ENCODE peak calls at places on chromosomes 2 and 18, in six cellular contexts. One of them, this sample, is unnamed. For H3K4me1, the result is how much of the 10 kb centered on the place peaks cover.

GRCh38 chr2:48250943-48251342 is 279.0 kb upstream of the STON1 start:
- DNase-seq in mesendoderm: no peak
- DNase-seq in IMR-90: peak
- DNase-seq in neuronal stem cell: no peak
- DNase-seq in H9: no peak
- DNase-seq in H1: no peak
- DNase-seq in this sample: peak

GRCh38 chr2:101655941-101656422 is 41.5 kb upstream of the MAP4K4 start:
- DNase-seq in mesendoderm: no peak
- DNase-seq in IMR-90: peak
- DNase-seq in neuronal stem cell: no peak
- DNase-seq in H9: no peak
- DNase-seq in H1: no peak
- DNase-seq in this sample: peak

GRCh38 chr2:12881952-12882351 is 165.2 kb downstream of the TRIB2 start:
- DNase-seq in mesendoderm: peak
- DNase-seq in IMR-90: no peak
- DNase-seq in neuronal stem cell: no peak
- DNase-seq in H9: no peak
- DNase-seq in H1: no peak
- DNase-seq in this sample: no peak

GRCh38 chr2:186755066-186755465 is 61.2 kb downstream of the FAM171B start:
- DNase-seq in mesendoderm: no peak
- DNase-seq in IMR-90: peak
- DNase-seq in neuronal stem cell: no peak
- DNase-seq in H9: no peak
- DNase-seq in H1: no peak
- DNase-seq in this sample: no peak

GRCh38 chr2:113406114-113406513 is 31.4 kb upstream of the ZNG1B start:
- DNase-seq in mesendoderm: peak
- DNase-seq in IMR-90: no peak
- DNase-seq in neuronal stem cell: no peak
- DNase-seq in H9: peak
- DNase-seq in H1: no peak
- DNase-seq in this sample: no peak

GRCh38 chr2:73987948-73988700 is 3.4 kb downstream of the TET3 start:
- DNase-seq in mesendoderm: no peak
- DNase-seq in IMR-90: no peak
- DNase-seq in neuronal stem cell: no peak
- DNase-seq in H9: no peak
- DNase-seq in H1: no peak
- DNase-seq in this sample: no peak

GRCh38 chr18:415627-416612 is 84.6 kb downstream of the COLEC12 start:
- DNase-seq in mesendoderm: no peak
- DNase-seq in IMR-90: peak
- DNase-seq in neuronal stem cell: no peak
- DNase-seq in H9: no peak
- DNase-seq in H1: no peak
- DNase-seq in this sample: peak

GRCh38 chr2:9373047-9373446 is 50.3 kb downstream of the ITGB1BP1 start:
- DNase-seq in mesendoderm: no peak
- DNase-seq in IMR-90: no peak
- DNase-seq in neuronal stem cell: no peak
- DNase-seq in H9: no peak
- DNase-seq in H1: no peak
- DNase-seq in this sample: no peak

GRCh38 chr2:240326886-240327285 is 108.6 kb upstream of the GPC1 start:
- DNase-seq in mesendoderm: no peak
- DNase-seq in IMR-90: no peak
- DNase-seq in neuronal stem cell: no peak
- DNase-seq in H9: no peak
- DNase-seq in H1: no peak
- DNase-seq in this sample: no peak

GRCh38 chr2:26890341-26891000 is 42.5 kb downstream of the DPYSL5 start:
- DNase-seq in mesendoderm: no peak
- DNase-seq in IMR-90: no peak
- DNase-seq in neuronal stem cell: no peak
- DNase-seq in H9: no peak
- DNase-seq in H1: no peak
- DNase-seq in this sample: no peak

GRCh38 chr18:57243624-57244179 is 96.8 kb downstream of the BOD1L2 start:
- DNase-seq in mesendoderm: no peak
- DNase-seq in IMR-90: no peak
- DNase-seq in neuronal stem cell: no peak
- DNase-seq in H9: no peak
- DNase-seq in H1: no peak
- DNase-seq in this sample: no peak

GRCh38 chr18:23238152-23238531 is 102.9 kb downstream of the CABLES1 start:
- DNase-seq in mesendoderm: no peak
- DNase-seq in IMR-90: peak
- DNase-seq in neuronal stem cell: no peak
- DNase-seq in H9: no peak
- DNase-seq in H1: no peak
- DNase-seq in this sample: peak

GRCh38 chr2:242056785-242057184 is 187.3 kb downstream of the RTP5 start:
- DNase-seq in mesendoderm: no peak
- DNase-seq in IMR-90: no peak
- DNase-seq in neuronal stem cell: no peak
- DNase-seq in H9: no peak
- DNase-seq in H1: no peak
- DNase-seq in this sample: no peak

GRCh38 chr2:183149489-183149888 is 25.2 kb downstream of the NUP35 start:
- DNase-seq in mesendoderm: peak
- DNase-seq in IMR-90: peak
- DNase-seq in neuronal stem cell: no peak
- DNase-seq in H9: no peak
- DNase-seq in H1: no peak
- DNase-seq in this sample: peak

GRCh38 chr2:238761802-238762373 is 86.0 kb upstream of the TWIST2 start:
- DNase-seq in mesendoderm: peak
- DNase-seq in IMR-90: peak
- DNase-seq in neuronal stem cell: peak
- DNase-seq in H9: peak
- DNase-seq in H1: no peak
- DNase-seq in this sample: peak

GRCh38 chr2:221268631-221269030 is 303.5 kb downstream of the EPHA4 start:
- DNase-seq in mesendoderm: no peak
- DNase-seq in IMR-90: no peak
- DNase-seq in neuronal stem cell: no peak
- DNase-seq in H9: no peak
- DNase-seq in H1: no peak
- DNase-seq in this sample: no peak

GRCh38 chr2:10471046-10471571 is 23.0 kb upstream of the ODC1 start:
- DNase-seq in mesendoderm: no peak
- DNase-seq in IMR-90: no peak
- DNase-seq in neuronal stem cell: no peak
- DNase-seq in H9: no peak
- DNase-seq in H1: no peak
- DNase-seq in this sample: no peak

GRCh38 chr2:120699292-120699691 is 36.4 kb upstream of the GLI2 start:
- DNase-seq in mesendoderm: peak
- DNase-seq in IMR-90: no peak
- DNase-seq in neuronal stem cell: no peak
- DNase-seq in H9: no peak
- DNase-seq in H1: no peak
- DNase-seq in this sample: no peak

GRCh38 chr2:217065695-217066405 is 206.0 kb upstream of the TNP1 start:
- DNase-seq in mesendoderm: no peak
- DNase-seq in IMR-90: peak
- DNase-seq in neuronal stem cell: no peak
- DNase-seq in H9: no peak
- DNase-seq in H1: no peak
- DNase-seq in this sample: peak

GRCh38 chr2:3302421-3302750 is 75.2 kb downstream of the EIPR1 start:
- DNase-seq in mesendoderm: no peak
- DNase-seq in IMR-90: no peak
- DNase-seq in neuronal stem cell: no peak
- DNase-seq in H9: no peak
- DNase-seq in H1: no peak
- DNase-seq in this sample: no peak

GRCh38 chr2:3303583-3304406 is 73.8 kb downstream of the EIPR1 start:
- DNase-seq in mesendoderm: peak
- DNase-seq in IMR-90: peak
- DNase-seq in neuronal stem cell: peak
- DNase-seq in H9: peak
- DNase-seq in H1: peak
- DNase-seq in this sample: peak

GRCh38 chr2:3301001-3301400 is 76.6 kb downstream of the EIPR1 start:
- DNase-seq in mesendoderm: no peak
- DNase-seq in IMR-90: peak
- DNase-seq in neuronal stem cell: no peak
- DNase-seq in H9: no peak
- DNase-seq in H1: no peak
- DNase-seq in this sample: no peak

GRCh38 chr2:3305431-3305830 is 72.2 kb downstream of the EIPR1 start:
- DNase-seq in mesendoderm: no peak
- DNase-seq in IMR-90: no peak
- DNase-seq in neuronal stem cell: no peak
- DNase-seq in H9: no peak
- DNase-seq in H1: no peak
- DNase-seq in this sample: no peak

GRCh38 chr2:3302751-3303582 is 74.7 kb downstream of the EIPR1 start:
- DNase-seq in mesendoderm: peak
- DNase-seq in IMR-90: no peak
- DNase-seq in neuronal stem cell: peak
- DNase-seq in H9: no peak
- DNase-seq in H1: no peak
- DNase-seq in this sample: no peak
- H4K8ac ChIP-seq in mesendoderm: no peak
- H4K8ac ChIP-seq in IMR-90: no peak
- H4K8ac ChIP-seq in neuronal stem cell: no peak
- H4K8ac ChIP-seq in H9: no peak
- H4K8ac ChIP-seq in H1: peak
- H4K8ac ChIP-seq in this sample: peak

GRCh38 chr2:213253162-213253561 is 31.1 kb upstream of the SPAG16 start:
- DNase-seq in mesendoderm: no peak
- DNase-seq in IMR-90: no peak
- DNase-seq in neuronal stem cell: no peak
- DNase-seq in H9: no peak
- DNase-seq in H1: no peak
- DNase-seq in this sample: no peak

GRCh38 chr2:213248637-213249036 is 35.6 kb upstream of the SPAG16 start:
- DNase-seq in mesendoderm: no peak
- DNase-seq in IMR-90: no peak
- DNase-seq in neuronal stem cell: no peak
- DNase-seq in H9: no peak
- DNase-seq in H1: no peak
- DNase-seq in this sample: no peak

GRCh38 chr2:213251618-213252017 is 32.6 kb upstream of the SPAG16 start:
- DNase-seq in mesendoderm: peak
- DNase-seq in IMR-90: peak
- DNase-seq in neuronal stem cell: peak
- DNase-seq in H9: no peak
- DNase-seq in H1: no peak
- DNase-seq in this sample: peak

GRCh38 chr2:213249502-213249901 is 34.8 kb upstream of the SPAG16 start:
- DNase-seq in mesendoderm: no peak
- DNase-seq in IMR-90: no peak
- DNase-seq in neuronal stem cell: no peak
- DNase-seq in H9: no peak
- DNase-seq in H1: no peak
- DNase-seq in this sample: no peak

GRCh38 chr2:213252206-213252605 is 32.1 kb upstream of the SPAG16 start:
- DNase-seq in mesendoderm: no peak
- DNase-seq in IMR-90: no peak
- DNase-seq in neuronal stem cell: peak
- DNase-seq in H9: no peak
- DNase-seq in H1: no peak
- DNase-seq in this sample: no peak
- H3K9ac ChIP-seq in mesendoderm: no peak
- H3K9ac ChIP-seq in IMR-90: no peak
- H3K9ac ChIP-seq in neuronal stem cell: no peak
- H3K9ac ChIP-seq in H9: no peak
- H3K9ac ChIP-seq in H1: no peak
- H3K9ac ChIP-seq in this sample: peak

GRCh38 chr2:144938308-144938709 is 418.4 kb upstream of the ZEB2 start:
- DNase-seq in mesendoderm: no peak
- DNase-seq in IMR-90: peak
- DNase-seq in neuronal stem cell: no peak
- DNase-seq in H9: no peak
- DNase-seq in H1: no peak
- DNase-seq in this sample: peak

GRCh38 chr2:144941743-144942488 is 422.0 kb upstream of the ZEB2 start:
- DNase-seq in mesendoderm: no peak
- DNase-seq in IMR-90: no peak
- DNase-seq in neuronal stem cell: no peak
- DNase-seq in H9: no peak
- DNase-seq in H1: no peak
- DNase-seq in this sample: peak

GRCh38 chr2:144937899-144938298 is 418.0 kb upstream of the ZEB2 start:
- DNase-seq in mesendoderm: no peak
- DNase-seq in IMR-90: no peak
- DNase-seq in neuronal stem cell: no peak
- DNase-seq in H9: no peak
- DNase-seq in H1: no peak
- DNase-seq in this sample: peak

GRCh38 chr2:144937066-144937465 is 417.1 kb upstream of the ZEB2 start:
- DNase-seq in mesendoderm: no peak
- DNase-seq in IMR-90: no peak
- DNase-seq in neuronal stem cell: no peak
- DNase-seq in H9: no peak
- DNase-seq in H1: no peak
- DNase-seq in this sample: no peak

GRCh38 chr2:144939590-144939989 is 419.7 kb upstream of the ZEB2 start:
- DNase-seq in mesendoderm: no peak
- DNase-seq in IMR-90: no peak
- DNase-seq in neuronal stem cell: no peak
- DNase-seq in H9: no peak
- DNase-seq in H1: no peak
- DNase-seq in this sample: peak
- H3K4me1 ChIP-seq in mesendoderm: under half
- H3K4me1 ChIP-seq in IMR-90: under half
- H3K4me1 ChIP-seq in neuronal stem cell: under half
- H3K4me1 ChIP-seq in H9: under half
- H3K4me1 ChIP-seq in H1: under half
- H3K4me1 ChIP-seq in this sample: under half

GRCh38 chr2:43032248-43032893 is 194.0 kb downstream of the ZFP36L2 start:
- DNase-seq in mesendoderm: no peak
- DNase-seq in IMR-90: no peak
- DNase-seq in neuronal stem cell: no peak
- DNase-seq in H9: no peak
- DNase-seq in H1: no peak
- DNase-seq in this sample: no peak

GRCh38 chr2:43030551-43031025 is 195.8 kb downstream of the ZFP36L2 start:
- DNase-seq in mesendoderm: no peak
- DNase-seq in IMR-90: no peak
- DNase-seq in neuronal stem cell: no peak
- DNase-seq in H9: no peak
- DNase-seq in H1: no peak
- DNase-seq in this sample: no peak

GRCh38 chr2:43032894-43033270 is 193.5 kb downstream of the ZFP36L2 start:
- DNase-seq in mesendoderm: no peak
- DNase-seq in IMR-90: no peak
- DNase-seq in neuronal stem cell: no peak
- DNase-seq in H9: no peak
- DNase-seq in H1: no peak
- DNase-seq in this sample: no peak

GRCh38 chr2:43033466-43034241 is 192.8 kb downstream of the ZFP36L2 start:
- DNase-seq in mesendoderm: no peak
- DNase-seq in IMR-90: no peak
- DNase-seq in neuronal stem cell: no peak
- DNase-seq in H9: no peak
- DNase-seq in H1: no peak
- DNase-seq in this sample: no peak

GRCh38 chr2:43031471-43032224 is 194.8 kb downstream of the ZFP36L2 start:
- DNase-seq in mesendoderm: no peak
- DNase-seq in IMR-90: no peak
- DNase-seq in neuronal stem cell: no peak
- DNase-seq in H9: no peak
- DNase-seq in H1: no peak
- DNase-seq in this sample: no peak
- H4K8ac ChIP-seq in mesendoderm: no peak
- H4K8ac ChIP-seq in IMR-90: peak
- H4K8ac ChIP-seq in neuronal stem cell: no peak
- H4K8ac ChIP-seq in H9: no peak
- H4K8ac ChIP-seq in H1: no peak
- H4K8ac ChIP-seq in this sample: no peak

This sample was measured in mesenchymal stem cell.